ENCODE peak calls at places on chromosomes 6 and 20, in ten cellular contexts. Q is H54, H is heart left ventricle, I is stomach, E is GM12891, R is suprapubic skin, G is transverse colon, M is uterus, Y is ovary, V is prostate gland. T is an unnamed sample.

GRCh38 chr6:8392569-8392968 is 42.8 kb downstream of the SLC35B3 start:
- DNase-seq in Q (no peak), H (no peak), I (no peak), E (no peak), R (no peak), G (peak), M (no peak), Y (no peak), V (no peak), T (no peak)

GRCh38 chr20:45933231-45934045 is 1.0 kb upstream of the PCIF1 start:
- DNase-seq in Q (peak), H (peak), I (peak), E (peak), R (peak), G (peak), M (peak), Y (peak), V (peak), T (peak)

GRCh38 chr20:35523298-35523888 is 6.1 kb downstream of the C20orf173 start:
- DNase-seq in Q (peak), H (no peak), I (no peak), E (no peak), R (no peak), G (no peak), M (no peak), Y (no peak), V (no peak), T (peak)

GRCh38 chr20:49880177-49880576 is 35.2 kb downstream of the SPATA2 start:
- DNase-seq in Q (no peak), H (no peak), I (peak), E (no peak), R (no peak), G (no peak), M (no peak), Y (no peak), V (peak), T (no peak)

GRCh38 chr20:23889775-23890187 is 10.2 kb upstream of the CST5 start:
- DNase-seq in Q (peak), H (no peak), I (peak), E (peak), R (no peak), G (peak), M (no peak), Y (no peak), V (peak), T (peak)

GRCh38 chr20:58850693-58851174 is at the start of gene GNAS-AS1:
- DNase-seq in Q (peak), H (peak), I (peak), E (peak), R (peak), G (peak), M (peak), Y (peak), V (peak), T (peak)

GRCh38 chr6:13505345-13505734 is 17.9 kb upstream of the GFOD1 start:
- DNase-seq in Q (no peak), H (no peak), I (no peak), E (no peak), R (no peak), G (no peak), M (no peak), Y (no peak), V (no peak), T (no peak)

GRCh38 chr6:52227495-52227894 is 16.8 kb downstream of the IL17F start:
- DNase-seq in Q (no peak), H (no peak), I (no peak), E (peak), R (no peak), G (no peak), M (no peak), Y (no peak), V (no peak), T (no peak)

GRCh38 chr20:24588047-24588635 is 118.7 kb downstream of the SYNDIG1 start:
- DNase-seq in Q (no peak), H (no peak), I (no peak), E (no peak), R (no peak), G (no peak), M (no peak), Y (no peak), V (no peak), T (no peak)

GRCh38 chr6:127980996-127981395 is 80.1 kb upstream of the THEMIS start:
- DNase-seq in Q (no peak), H (no peak), I (no peak), E (no peak), R (no peak), G (no peak), M (no peak), Y (no peak), V (no peak), T (no peak)

GRCh38 chr6:3314176-3314575 is 55.4 kb downstream of the PSMG4 start:
- DNase-seq in Q (no peak), H (no peak), I (no peak), E (no peak), R (no peak), G (no peak), M (no peak), Y (no peak), V (no peak), T (no peak)

GRCh38 chr20:54200487-54201267 is 7.2 kb upstream of the PFDN4 start:
- DNase-seq in Q (no peak), H (no peak), I (no peak), E (no peak), R (no peak), G (peak), M (no peak), Y (no peak), V (peak), T (no peak)

GRCh38 chr20:51183443-51183842 is 160.5 kb upstream of the KCNG1 start:
- DNase-seq in Q (no peak), H (no peak), I (no peak), E (no peak), R (no peak), G (no peak), M (no peak), Y (no peak), V (no peak), T (no peak)

GRCh38 chr20:38129248-38129865 is 35.7 kb downstream of the TGM2 start:
- DNase-seq in Q (no peak), H (no peak), I (no peak), E (no peak), R (peak), G (no peak), M (peak), Y (no peak), V (no peak), T (no peak)

GRCh38 chr6:16498237-16498636 is 259.9 kb downstream of the GMPR start:
- DNase-seq in Q (no peak), H (no peak), I (no peak), E (no peak), R (no peak), G (no peak), M (no peak), Y (no peak), V (no peak), T (no peak)

GRCh38 chr6:107809966-107810365 is 14.1 kb downstream of the SCML4 start:
- DNase-seq in Q (no peak), H (no peak), I (no peak), E (no peak), R (no peak), G (no peak), M (no peak), Y (no peak), V (no peak), T (no peak)

GRCh38 chr20:49684335-49684997 is 29.2 kb downstream of the B4GALT5 start:
- DNase-seq in Q (no peak), H (no peak), I (no peak), E (no peak), R (no peak), G (no peak), M (no peak), Y (no peak), V (no peak), T (no peak)

GRCh38 chr6:159973951-159974350 is 5.1 kb downstream of the IGF2R start:
- DNase-seq in Q (no peak), H (no peak), I (no peak), E (no peak), R (no peak), G (no peak), M (no peak), Y (no peak), V (no peak), T (peak)

GRCh38 chr20:6142348-6142993 is 19.6 kb upstream of the FERMT1 start:
- DNase-seq in Q (peak), H (peak), I (peak), E (peak), R (no peak), G (peak), M (peak), Y (no peak), V (peak), T (peak)

GRCh38 chr6:43171284-43172126 is 436 bp downstream of the SRF start:
- DNase-seq in Q (peak), H (peak), I (no peak), E (no peak), R (no peak), G (peak), M (no peak), Y (no peak), V (no peak), T (peak)

GRCh38 chr6:160427312-160428068 is 79.3 kb downstream of the SLC22A3 start:
- DNase-seq in Q (no peak), H (no peak), I (no peak), E (no peak), R (no peak), G (no peak), M (no peak), Y (peak), V (no peak), T (no peak)

GRCh38 chr20:57335392-57335791 is 5.8 kb downstream of the SPO11 start:
- DNase-seq in Q (no peak), H (no peak), I (no peak), E (no peak), R (no peak), G (no peak), M (no peak), Y (no peak), V (no peak), T (no peak)

GRCh38 chr6:42704251-42704936 is 18.0 kb downstream of the PRPH2 start:
- DNase-seq in Q (no peak), H (peak), I (peak), E (no peak), R (no peak), G (peak), M (peak), Y (peak), V (no peak), T (no peak)

GRCh38 chr6:42194056-42194455 is 700 bp downstream of the GUCA1B start:
- DNase-seq in Q (no peak), H (no peak), I (no peak), E (no peak), R (no peak), G (no peak), M (no peak), Y (no peak), V (no peak), T (no peak)

GRCh38 chr6:57261896-57262295 is 39.8 kb upstream of the RAB23 start:
- DNase-seq in Q (no peak), H (no peak), I (no peak), E (no peak), R (no peak), G (no peak), M (no peak), Y (no peak), V (no peak), T (no peak)

GRCh38 chr6:111758608-111759293 is 114.5 kb downstream of the FYN start:
- DNase-seq in Q (no peak), H (no peak), I (no peak), E (no peak), R (no peak), G (no peak), M (no peak), Y (no peak), V (no peak), T (no peak)

GRCh38 chr6:166580076-166581050 is 6.1 kb downstream of the RAMACL start:
- DNase-seq in Q (no peak), H (no peak), I (no peak), E (no peak), R (no peak), G (no peak), M (no peak), Y (no peak), V (no peak), T (no peak)

GRCh38 chr6:169722362-169723199 is 1.7 kb downstream of the PHF10 start:
- DNase-seq in Q (peak), H (peak), I (peak), E (no peak), R (no peak), G (peak), M (peak), Y (peak), V (peak), T (peak)

GRCh38 chr20:62286493-62287064 is 16.2 kb upstream of the ADRM1 start:
- DNase-seq in Q (no peak), H (peak), I (no peak), E (no peak), R (no peak), G (no peak), M (no peak), Y (no peak), V (no peak), T (no peak)

DNA sequence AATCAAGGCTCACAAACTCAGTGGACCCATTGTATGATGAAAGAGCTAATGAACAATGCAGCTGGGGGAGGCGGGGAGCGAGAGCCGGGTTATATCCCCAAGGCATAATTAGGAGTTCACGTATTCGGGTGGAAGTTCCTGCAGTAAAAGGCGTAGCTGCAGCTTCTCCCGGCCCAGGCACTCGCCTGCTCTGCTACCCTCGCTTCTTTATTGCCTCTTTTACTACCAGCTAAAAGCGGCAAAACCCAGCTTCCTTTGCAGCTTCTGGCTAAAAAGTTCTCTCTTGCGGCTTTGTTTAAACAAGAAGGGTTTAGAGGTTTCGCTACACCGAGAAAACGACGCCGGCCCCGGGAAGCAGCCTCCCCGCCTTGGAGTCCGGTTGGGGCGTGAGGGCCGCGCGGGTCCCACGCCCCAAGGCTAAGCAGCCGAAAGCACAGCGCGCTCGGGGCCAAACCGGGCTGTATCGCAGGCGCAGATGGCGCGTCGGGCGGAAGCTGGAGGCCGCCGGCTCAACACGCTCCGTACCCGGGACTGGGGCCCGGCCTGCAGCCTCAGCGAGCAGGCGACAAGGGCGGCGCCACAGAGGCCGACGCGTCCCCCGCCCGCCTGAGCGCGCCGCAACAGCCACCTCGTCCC is 1.6 kb downstream of the ZBTB2 start:
- DNase-seq in Q (peak), H (peak), I (peak), E (no peak), R (peak), G (peak), M (peak), Y (peak), V (peak), T (no peak)
- TF ChIP-seq POLR2A in Q (peak), H (no peak), I (no peak), E (peak), R (peak), G (peak), M (peak), Y (no peak), V (peak), T (peak)

GRCh38 chr6:33417903-33418689 is at the start of gene CUTA:
- DNase-seq in Q (peak), H (peak), I (peak), E (peak), R (peak), G (peak), M (peak), Y (peak), V (peak), T (peak)

GRCh38 chr6:33415831-33416230 is 2.1 kb downstream of the CUTA start:
- DNase-seq in Q (no peak), H (no peak), I (no peak), E (no peak), R (no peak), G (no peak), M (no peak), Y (no peak), V (no peak), T (no peak)

GRCh38 chr6:33416386-33417126 is 1.4 kb downstream of the CUTA start:
- DNase-seq in Q (no peak), H (no peak), I (no peak), E (no peak), R (no peak), G (no peak), M (no peak), Y (no peak), V (no peak), T (no peak)

GRCh38 chr6:33418690-33419291 is 884 bp upstream of the CUTA start:
- DNase-seq in Q (no peak), H (no peak), I (no peak), E (no peak), R (peak), G (no peak), M (peak), Y (peak), V (no peak), T (peak)

GRCh38 chr6:33417127-33417902 is 592 bp downstream of the CUTA start:
- DNase-seq in Q (peak), H (no peak), I (no peak), E (no peak), R (peak), G (no peak), M (no peak), Y (peak), V (peak), T (peak)
- TF ChIP-seq POLR2A in Q (peak), H (no peak), I (no peak), E (no peak), R (no peak), G (no peak), M (no peak), Y (no peak), V (no peak), T (no peak)

GRCh38 chr6:37352384-37352783 is 1.4 kb upstream of the RNF8 start:
- DNase-seq in Q (no peak), H (no peak), I (no peak), E (no peak), R (no peak), G (no peak), M (no peak), Y (no peak), V (no peak), T (no peak)

GRCh38 chr6:37357288-37357687 is 3.5 kb downstream of the RNF8 start:
- DNase-seq in Q (no peak), H (no peak), I (no peak), E (no peak), R (no peak), G (no peak), M (no peak), Y (no peak), V (no peak), T (no peak)

GRCh38 chr6:37351027-37351426 is 2.8 kb upstream of the RNF8 start:
- DNase-seq in Q (no peak), H (no peak), I (no peak), E (no peak), R (no peak), G (no peak), M (no peak), Y (no peak), V (no peak), T (no peak)

GRCh38 chr6:37354526-37355384 is 972 bp downstream of the RNF8 start:
- DNase-seq in Q (peak), H (peak), I (peak), E (peak), R (peak), G (peak), M (peak), Y (peak), V (peak), T (peak)

GRCh38 chr6:37353761-37354525 is at the start of gene RNF8:
- DNase-seq in Q (peak), H (peak), I (peak), E (peak), R (peak), G (peak), M (peak), Y (peak), V (peak), T (peak)
- TF ChIP-seq POLR2A in Q (peak), H (no peak), I (no peak), E (peak), R (no peak), G (peak), M (peak), Y (no peak), V (peak), T (peak)

GRCh38 chr6:32932132-32932868 is 8.5 kb downstream of the HLA-DMB start:
- DNase-seq in Q (no peak), H (no peak), I (no peak), E (no peak), R (no peak), G (no peak), M (no peak), Y (no peak), V (no peak), T (no peak)

GRCh38 chr6:32933661-32934085 is 7.2 kb downstream of the HLA-DMB start:
- DNase-seq in Q (peak), H (peak), I (peak), E (no peak), R (peak), G (peak), M (peak), Y (peak), V (peak), T (peak)

GRCh38 chr6:32936247-32937152 is 4.3 kb downstream of the HLA-DMB start:
- DNase-seq in Q (no peak), H (no peak), I (no peak), E (no peak), R (no peak), G (no peak), M (no peak), Y (no peak), V (no peak), T (no peak)

GRCh38 chr6:32935551-32936246 is 5.1 kb downstream of the HLA-DMB start:
- DNase-seq in Q (no peak), H (no peak), I (no peak), E (no peak), R (no peak), G (no peak), M (no peak), Y (no peak), V (no peak), T (no peak)

DNA sequence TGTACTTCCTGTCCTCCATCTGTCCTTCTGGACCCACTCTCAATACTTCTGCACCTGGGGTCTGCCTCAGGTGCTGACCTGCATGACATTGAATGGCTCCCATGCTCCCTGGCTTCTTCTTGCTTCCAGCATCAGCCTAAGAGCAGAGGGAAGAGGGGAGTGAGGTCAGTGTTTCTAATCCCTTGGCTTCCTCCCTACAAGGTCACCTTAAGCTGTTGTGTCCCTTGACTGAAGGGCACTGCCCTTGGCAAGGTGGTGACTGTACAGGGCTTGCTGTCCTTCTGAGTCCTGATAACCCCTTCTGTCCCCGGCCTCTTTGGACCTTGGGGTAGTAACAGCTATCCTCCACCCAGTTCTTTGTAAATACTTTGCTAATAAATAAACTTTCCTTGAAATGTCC is 9.6 kb downstream of the HLA-DMB start:
- DNase-seq in Q (no peak), H (no peak), I (no peak), E (no peak), R (no peak), G (no peak), M (no peak), Y (no peak), V (no peak), T (no peak)
- TF ChIP-seq POLR2A in Q (no peak), H (no peak), I (no peak), E (no peak), R (no peak), G (no peak), M (no peak), Y (no peak), V (no peak), T (no peak)

DNA sequence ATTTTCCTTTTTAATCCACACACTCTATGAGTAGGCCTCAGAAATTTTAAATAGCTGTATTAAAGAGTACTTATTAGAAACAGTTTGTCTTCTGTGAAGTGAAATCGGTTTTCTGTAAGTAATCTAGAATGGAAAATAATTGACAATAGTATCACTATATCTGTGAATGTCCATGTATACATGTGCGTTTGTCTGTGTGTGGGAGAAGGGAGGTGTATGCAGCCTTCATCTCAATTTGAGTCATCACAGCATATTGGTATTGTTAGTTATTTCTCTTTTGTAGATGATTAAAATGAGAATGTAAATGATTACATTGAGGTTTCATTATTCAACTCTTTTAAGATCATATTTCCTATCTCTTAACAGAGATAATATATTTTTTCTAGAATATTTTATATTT is 206.0 kb downstream of the EYS start:
- DNase-seq in Q (no peak), H (no peak), I (no peak), E (no peak), R (no peak), G (no peak), M (no peak), Y (no peak), V (no peak), T (no peak)
- TF ChIP-seq POLR2A in Q (no peak), H (no peak), I (no peak), E (no peak), R (no peak), G (no peak), M (no peak), Y (no peak), V (no peak), T (no peak)

T was measured in erythroblast.